ENCODE peak calls at places on chromosome 2, in five cellular contexts. One of them, this sample, is unnamed.

GRCh38 chr2:102110596-102111334 is 31.8 kb upstream of the IL1R1 start:
- DNase-seq in left ventricle myocardium inferior: no peak
- DNase-seq in progenitor cell of endocrine pancreas: no peak
- DNase-seq in EH: no peak
- DNase-seq in fibroblast of lung: no peak
- DNase-seq in this sample: no peak

GRCh38 chr2:188725981-188726380 is 248.2 kb upstream of the COL3A1 start:
- DNase-seq in left ventricle myocardium inferior: no peak
- DNase-seq in progenitor cell of endocrine pancreas: no peak
- DNase-seq in EH: peak; percentile 69
- DNase-seq in fibroblast of lung: peak; percentile 87
- DNase-seq in this sample: peak; percentile 41

GRCh38 chr2:74482801-74483674 is at the start of the genes CCDC142 and TTC31:
- DNase-seq in left ventricle myocardium inferior: peak; percentile 95
- DNase-seq in progenitor cell of endocrine pancreas: peak; percentile 86
- DNase-seq in EH: peak; percentile 97
- DNase-seq in fibroblast of lung: peak; percentile 93
- DNase-seq in this sample: peak; percentile 99

GRCh38 chr2:34998726-34999125 is 1356.9 kb upstream of the CRIM1 start:
- DNase-seq in left ventricle myocardium inferior: no peak
- DNase-seq in progenitor cell of endocrine pancreas: no peak
- DNase-seq in EH: no peak
- DNase-seq in fibroblast of lung: no peak
- DNase-seq in this sample: no peak

GRCh38 chr2:239959059-239959971 is 65.8 kb downstream of the NDUFA10 start:
- DNase-seq in left ventricle myocardium inferior: no peak
- DNase-seq in progenitor cell of endocrine pancreas: no peak
- DNase-seq in EH: peak; percentile 15
- DNase-seq in fibroblast of lung: peak; percentile 40
- DNase-seq in this sample: no peak

GRCh38 chr2:24831736-24832421 is 38.7 kb downstream of the CENPO start:
- DNase-seq in left ventricle myocardium inferior: peak; percentile 42
- DNase-seq in progenitor cell of endocrine pancreas: no peak
- DNase-seq in EH: no peak
- DNase-seq in fibroblast of lung: no peak
- DNase-seq in this sample: no peak

GRCh38 chr2:126344498-126344897 is 311.5 kb upstream of the GYPC start:
- DNase-seq in left ventricle myocardium inferior: no peak
- DNase-seq in progenitor cell of endocrine pancreas: no peak
- DNase-seq in EH: no peak
- DNase-seq in fibroblast of lung: no peak
- DNase-seq in this sample: no peak

GRCh38 chr2:217922101-217923006 is 80.4 kb downstream of the TNS1 start:
- DNase-seq in left ventricle myocardium inferior: peak; percentile 67
- DNase-seq in progenitor cell of endocrine pancreas: no peak
- DNase-seq in EH: peak; percentile 74
- DNase-seq in fibroblast of lung: peak; percentile 74
- DNase-seq in this sample: no peak

GRCh38 chr2:235936493-235936892 is 231.7 kb downstream of the GBX2 start:
- DNase-seq in left ventricle myocardium inferior: no peak
- DNase-seq in progenitor cell of endocrine pancreas: no peak
- DNase-seq in EH: peak; percentile 7
- DNase-seq in fibroblast of lung: no peak
- DNase-seq in this sample: peak; percentile 71

GRCh38 chr2:2101924-2102323 is 229.2 kb downstream of the MYT1L start:
- DNase-seq in left ventricle myocardium inferior: no peak
- DNase-seq in progenitor cell of endocrine pancreas: no peak
- DNase-seq in EH: no peak
- DNase-seq in fibroblast of lung: no peak
- DNase-seq in this sample: peak; percentile 64

GRCh38 chr2:199861116-199861774 is 10.3 kb upstream of the FTCDNL1 start:
- DNase-seq in left ventricle myocardium inferior: no peak
- DNase-seq in progenitor cell of endocrine pancreas: no peak
- DNase-seq in EH: peak; percentile 24
- DNase-seq in fibroblast of lung: peak; percentile 16
- DNase-seq in this sample: peak; percentile 49

GRCh38 chr2:173831312-173832229 is 133.6 kb downstream of the SP3 start:
- DNase-seq in left ventricle myocardium inferior: peak; percentile 69
- DNase-seq in progenitor cell of endocrine pancreas: no peak
- DNase-seq in EH: peak; percentile 35
- DNase-seq in fibroblast of lung: peak; percentile 43
- DNase-seq in this sample: no peak

GRCh38 chr2:234745347-234745746 is 206.5 kb upstream of the SH3BP4 start:
- DNase-seq in left ventricle myocardium inferior: no peak
- DNase-seq in progenitor cell of endocrine pancreas: no peak
- DNase-seq in EH: no peak
- DNase-seq in fibroblast of lung: no peak
- DNase-seq in this sample: peak; percentile 46

This sample was measured in GM23338.